ENCODE peak calls at places on chromosomes 3 and 15, in five cellular contexts. One of them, this sample, is unnamed.

GRCh38 chr3:151282921-151283320 is 4.6 kb upstream of the P2RY14 start:
- DNase-seq in stomach: no peak
- DNase-seq in NB4: peak
- DNase-seq in HFFc6: peak
- DNase-seq in neural progenitor cell: peak
- DNase-seq in this sample: no peak

GRCh38 chr3:96209703-96210102 is 604.7 kb upstream of the EPHA6 start:
- DNase-seq in stomach: no peak
- DNase-seq in NB4: no peak
- DNase-seq in HFFc6: no peak
- DNase-seq in neural progenitor cell: no peak
- DNase-seq in this sample: no peak

GRCh38 chr3:123781138-123781537 is 103.0 kb downstream of the MYLK start:
- DNase-seq in stomach: no peak
- DNase-seq in NB4: no peak
- DNase-seq in HFFc6: no peak
- DNase-seq in neural progenitor cell: no peak
- DNase-seq in this sample: no peak

GRCh38 chr15:65641723-65642475 is 20.2 kb downstream of the SLC24A1 start:
- DNase-seq in stomach: no peak
- DNase-seq in NB4: peak
- DNase-seq in HFFc6: no peak
- DNase-seq in neural progenitor cell: peak
- DNase-seq in this sample: no peak

GRCh38 chr3:111610189-111610588 is 15.0 kb upstream of the ZBED2 start:
- DNase-seq in stomach: no peak
- DNase-seq in NB4: no peak
- DNase-seq in HFFc6: no peak
- DNase-seq in neural progenitor cell: no peak
- DNase-seq in this sample: no peak

GRCh38 chr15:39215006-39215405 is 365.9 kb upstream of the THBS1 start:
- DNase-seq in stomach: no peak
- DNase-seq in NB4: no peak
- DNase-seq in HFFc6: no peak
- DNase-seq in neural progenitor cell: no peak
- DNase-seq in this sample: no peak

GRCh38 chr15:80982839-80983238 is 6.8 kb downstream of the MESD start:
- DNase-seq in stomach: no peak
- DNase-seq in NB4: no peak
- DNase-seq in HFFc6: no peak
- DNase-seq in neural progenitor cell: no peak
- DNase-seq in this sample: no peak

GRCh38 chr15:64865998-64866520 is 24.3 kb downstream of the PLEKHO2 start:
- DNase-seq in stomach: no peak
- DNase-seq in NB4: no peak
- DNase-seq in HFFc6: peak
- DNase-seq in neural progenitor cell: peak
- DNase-seq in this sample: no peak

GRCh38 chr3:165259518-165260193 is 63.5 kb upstream of the SLITRK3 start:
- DNase-seq in stomach: no peak
- DNase-seq in NB4: no peak
- DNase-seq in HFFc6: no peak
- DNase-seq in neural progenitor cell: peak
- DNase-seq in this sample: no peak

GRCh38 chr3:60303160-60303559 is 948.1 kb downstream of the FHIT start:
- DNase-seq in stomach: no peak
- DNase-seq in NB4: no peak
- DNase-seq in HFFc6: no peak
- DNase-seq in neural progenitor cell: no peak
- DNase-seq in this sample: no peak

GRCh38 chr15:33500432-33500831 is 189.7 kb downstream of the RYR3 start:
- DNase-seq in stomach: no peak
- DNase-seq in NB4: no peak
- DNase-seq in HFFc6: no peak
- DNase-seq in neural progenitor cell: peak
- DNase-seq in this sample: no peak

GRCh38 chr3:14605744-14606143 is 45.8 kb upstream of the CCDC174 start:
- DNase-seq in stomach: no peak
- DNase-seq in NB4: no peak
- DNase-seq in HFFc6: no peak
- DNase-seq in neural progenitor cell: no peak
- DNase-seq in this sample: no peak

GRCh38 chr3:28835751-28836150 is 445.1 kb upstream of the RBMS3 start:
- DNase-seq in stomach: no peak
- DNase-seq in NB4: no peak
- DNase-seq in HFFc6: no peak
- DNase-seq in neural progenitor cell: peak
- DNase-seq in this sample: no peak

GRCh38 chr3:194671511-194671899 is 486 bp downstream of the LSG1 start:
- DNase-seq in stomach: no peak
- DNase-seq in NB4: peak
- DNase-seq in HFFc6: peak
- DNase-seq in neural progenitor cell: peak
- DNase-seq in this sample: no peak

GRCh38 chr15:80182611-80183210 is 29.9 kb downstream of the FAH start:
- DNase-seq in stomach: no peak
- DNase-seq in NB4: no peak
- DNase-seq in HFFc6: peak
- DNase-seq in neural progenitor cell: no peak
- DNase-seq in this sample: no peak

GRCh38 chr3:100106531-100107155 is 7.7 kb downstream of the FILIP1L start:
- DNase-seq in stomach: no peak
- DNase-seq in NB4: no peak
- DNase-seq in HFFc6: no peak
- DNase-seq in neural progenitor cell: no peak
- DNase-seq in this sample: no peak

GRCh38 chr3:158458464-158458863 is 112.5 kb upstream of the MLF1 start:
- DNase-seq in stomach: no peak
- DNase-seq in NB4: no peak
- DNase-seq in HFFc6: no peak
- DNase-seq in neural progenitor cell: no peak
- DNase-seq in this sample: no peak

GRCh38 chr15:65362491-65362890 is 15.3 kb downstream of the IGDCC3 start:
- DNase-seq in stomach: no peak
- DNase-seq in NB4: no peak
- DNase-seq in HFFc6: no peak
- DNase-seq in neural progenitor cell: no peak
- DNase-seq in this sample: no peak

GRCh38 chr3:36219398-36219797 is 160.9 kb upstream of the STAC start:
- DNase-seq in stomach: no peak
- DNase-seq in NB4: no peak
- DNase-seq in HFFc6: no peak
- DNase-seq in neural progenitor cell: no peak
- DNase-seq in this sample: no peak

GRCh38 chr3:197750863-197751737 is 1.4 kb downstream of the FYTTD1 start:
- DNase-seq in stomach: peak
- DNase-seq in NB4: peak
- DNase-seq in HFFc6: peak
- DNase-seq in neural progenitor cell: peak
- DNase-seq in this sample: no peak

GRCh38 chr3:197749315-197749600 is 425 bp upstream of the FYTTD1 start:
- DNase-seq in stomach: peak
- DNase-seq in NB4: no peak
- DNase-seq in HFFc6: peak
- DNase-seq in neural progenitor cell: peak
- DNase-seq in this sample: no peak

GRCh38 chr3:197748597-197749314 is 927 bp upstream of the FYTTD1 start:
- DNase-seq in stomach: no peak
- DNase-seq in NB4: no peak
- DNase-seq in HFFc6: peak
- DNase-seq in neural progenitor cell: no peak
- DNase-seq in this sample: no peak

GRCh38 chr3:197749601-197750395 is at the start of gene FYTTD1:
- DNase-seq in stomach: peak
- DNase-seq in NB4: peak
- DNase-seq in HFFc6: peak
- DNase-seq in neural progenitor cell: peak
- DNase-seq in this sample: peak

DNA sequence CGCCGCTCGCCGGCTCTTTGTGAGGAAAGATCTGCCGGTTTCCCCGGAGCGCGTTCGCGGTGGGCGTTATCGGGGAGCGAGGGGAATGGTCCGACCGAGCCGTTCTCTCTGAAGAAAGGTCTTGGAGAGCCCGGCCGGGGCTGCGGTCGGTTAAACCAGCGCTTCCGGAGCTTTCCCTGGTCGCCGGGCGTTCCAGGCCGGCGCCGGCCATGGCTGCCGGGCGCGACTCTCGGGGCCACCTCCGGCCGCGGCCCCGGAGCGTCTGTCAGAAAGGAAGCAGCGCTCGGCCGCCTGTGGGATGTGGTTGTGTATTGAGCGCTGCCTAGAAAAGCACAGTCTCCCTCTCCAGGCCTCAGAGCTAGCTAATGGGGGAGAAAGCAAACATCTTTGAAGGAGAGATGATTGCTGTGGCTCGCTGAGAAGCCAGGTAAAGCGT is 731 bp downstream of the FYTTD1 start:
- DNase-seq in stomach: peak
- DNase-seq in NB4: peak
- DNase-seq in HFFc6: peak
- DNase-seq in neural progenitor cell: peak
- DNase-seq in this sample: no peak
- TF ChIP-seq CTCF in stomach: no peak
- TF ChIP-seq CTCF in NB4: no peak
- TF ChIP-seq CTCF in HFFc6: no peak
- TF ChIP-seq CTCF in neural progenitor cell: no peak
- TF ChIP-seq CTCF in this sample: peak

GRCh38 chr15:83746231-83746630 is 92.3 kb downstream of the ADAMTSL3 start:
- DNase-seq in stomach: no peak
- DNase-seq in NB4: no peak
- DNase-seq in HFFc6: no peak
- DNase-seq in neural progenitor cell: no peak
- DNase-seq in this sample: no peak

GRCh38 chr15:83745771-83746170 is 91.8 kb downstream of the ADAMTSL3 start:
- DNase-seq in stomach: no peak
- DNase-seq in NB4: no peak
- DNase-seq in HFFc6: no peak
- DNase-seq in neural progenitor cell: no peak
- DNase-seq in this sample: no peak

GRCh38 chr15:83747718-83748110 is 93.8 kb downstream of the ADAMTSL3 start:
- DNase-seq in stomach: no peak
- DNase-seq in NB4: no peak
- DNase-seq in HFFc6: no peak
- DNase-seq in neural progenitor cell: no peak
- DNase-seq in this sample: no peak

DNA sequence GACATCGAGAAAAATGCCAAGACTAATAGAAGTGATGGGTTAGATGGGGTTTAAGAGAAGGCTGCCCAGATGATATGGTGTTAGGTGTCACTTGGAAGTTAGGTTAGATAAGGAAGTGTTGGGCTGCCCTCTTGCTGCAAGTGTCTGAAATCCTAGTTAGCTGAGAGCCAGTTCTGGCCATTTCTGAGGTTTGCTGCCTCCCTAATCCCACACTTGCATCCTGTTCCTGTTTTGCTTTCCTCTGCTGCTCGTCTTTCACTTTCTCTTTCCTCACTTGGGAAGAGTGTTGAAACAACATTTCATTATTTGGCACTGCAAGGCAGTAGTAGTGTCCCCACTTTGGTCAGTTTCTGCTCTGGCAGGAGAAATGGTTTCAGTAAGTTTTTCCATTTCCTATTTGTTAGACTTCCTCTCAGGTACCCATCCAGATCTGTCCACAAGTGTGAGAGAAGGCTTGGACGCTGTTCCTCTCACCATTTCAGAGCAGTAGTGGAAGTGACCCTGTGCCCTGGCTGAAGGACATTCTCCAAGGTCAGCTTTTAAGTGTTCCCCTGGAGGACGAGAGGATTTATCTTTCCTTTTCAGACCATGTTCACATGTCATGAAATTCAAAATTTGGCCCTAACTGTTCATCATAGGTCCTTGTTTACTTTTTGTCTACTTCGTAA is 93.3 kb downstream of the ADAMTSL3 start:
- DNase-seq in stomach: no peak
- DNase-seq in NB4: peak
- DNase-seq in HFFc6: no peak
- DNase-seq in neural progenitor cell: peak
- DNase-seq in this sample: no peak
- TF ChIP-seq CTCF in stomach: peak
- TF ChIP-seq CTCF in NB4: no peak
- TF ChIP-seq CTCF in HFFc6: no peak
- TF ChIP-seq CTCF in neural progenitor cell: peak
- TF ChIP-seq CTCF in this sample: peak

DNA sequence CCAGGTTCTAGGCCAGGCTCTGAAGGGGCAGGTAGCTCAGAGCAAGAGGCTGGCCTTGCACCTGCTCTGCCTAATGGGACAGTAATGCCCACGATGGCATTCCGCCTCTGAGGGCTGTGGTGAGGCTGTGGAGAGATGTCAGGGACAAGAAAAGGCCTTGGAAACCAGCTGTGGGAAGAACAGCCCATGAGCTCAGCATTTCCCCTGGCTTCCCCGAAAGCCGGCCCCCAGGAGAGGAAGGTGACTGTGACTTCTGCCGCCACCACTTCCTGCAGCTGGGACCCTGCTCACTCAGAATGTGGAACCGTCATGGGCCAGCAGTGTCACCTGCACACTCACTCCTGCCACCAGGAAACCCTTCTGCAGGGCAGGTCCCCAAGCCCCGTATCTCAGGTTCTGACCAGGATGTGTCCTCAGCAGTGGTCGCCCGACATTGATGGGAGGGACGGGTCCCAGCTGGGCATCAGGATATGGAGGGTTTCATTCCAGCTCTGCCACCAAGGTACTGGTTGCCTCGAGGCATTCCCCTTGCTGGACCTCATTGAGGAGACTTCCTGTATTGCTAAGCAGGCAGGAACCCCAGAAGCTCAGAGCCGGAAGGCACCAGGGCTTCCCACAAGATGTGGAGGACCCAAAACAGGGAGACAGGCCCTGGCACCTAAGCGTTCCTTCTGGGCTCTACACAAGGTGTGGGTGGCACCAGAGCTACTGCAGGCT is 30.7 kb downstream of the SEMA7A start:
- DNase-seq in stomach: peak
- DNase-seq in NB4: peak
- DNase-seq in HFFc6: no peak
- DNase-seq in neural progenitor cell: no peak
- DNase-seq in this sample: no peak
- TF ChIP-seq CTCF in stomach: no peak
- TF ChIP-seq CTCF in NB4: no peak
- TF ChIP-seq CTCF in HFFc6: no peak
- TF ChIP-seq CTCF in neural progenitor cell: no peak
- TF ChIP-seq CTCF in this sample: no peak

DNA sequence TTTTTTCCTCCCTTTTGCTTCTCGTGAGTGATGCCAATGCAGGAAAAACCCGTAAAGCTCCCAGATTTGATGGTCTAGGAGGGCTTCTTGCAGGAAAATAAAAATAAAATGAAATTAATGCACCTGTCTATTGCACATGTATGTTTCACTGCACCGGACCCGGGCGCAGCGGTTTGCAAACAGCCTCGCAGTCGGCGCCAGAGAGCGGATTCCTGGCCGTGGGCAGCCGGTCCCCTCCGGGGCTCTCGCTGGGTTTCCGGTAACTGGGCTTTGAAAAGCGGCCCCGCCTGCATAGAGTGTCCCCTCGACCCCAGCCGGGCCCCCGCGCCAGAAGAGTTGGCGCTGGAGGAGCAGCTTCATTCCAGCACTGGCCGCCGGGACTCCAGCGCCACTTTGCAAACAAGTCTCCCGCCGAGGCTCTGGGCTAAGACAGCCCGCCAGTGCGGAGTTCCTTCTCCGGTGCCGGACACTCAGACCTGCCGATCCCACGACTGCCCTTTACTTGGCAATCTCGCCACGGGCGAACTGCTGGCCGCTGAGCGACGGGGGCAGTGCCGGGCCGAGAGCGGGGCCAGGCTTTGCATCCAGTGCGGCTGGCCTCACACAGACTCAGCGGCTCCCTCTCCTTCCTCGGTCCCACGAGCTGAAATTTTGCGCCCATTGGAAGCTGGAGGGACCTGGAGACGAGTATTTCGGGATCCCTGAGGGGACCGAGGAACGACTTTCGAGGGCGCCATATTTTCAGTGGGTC is 225.9 kb upstream of the C2CD4B start:
- DNase-seq in stomach: peak
- DNase-seq in NB4: peak
- DNase-seq in HFFc6: peak
- DNase-seq in neural progenitor cell: peak
- DNase-seq in this sample: no peak
- TF ChIP-seq CTCF in stomach: no peak
- TF ChIP-seq CTCF in NB4: no peak
- TF ChIP-seq CTCF in HFFc6: no peak
- TF ChIP-seq CTCF in neural progenitor cell: no peak
- TF ChIP-seq CTCF in this sample: no peak

This sample was measured in esophagus squamous epithelium.